ENCODE peak calls at places on chromosomes 2 and 18, in eight cellular contexts. P, S, T, Z, H, L, F and B are unnamed samples.

GRCh38 chr2:110655701-110656100 is 22.2 kb downstream of the BUB1 start:
- DNase-seq in H (no peak), P (no peak), F (no peak), Z (no peak), S (no peak), L (no peak), T (no peak), B (no peak)

GRCh38 chr18:2538844-2539243 is 32.5 kb downstream of the METTL4 start:
- DNase-seq in P (no peak), S (no peak), T (no peak), Z (peak), H (no peak), F (no peak), L (no peak), B (no peak)

GRCh38 chr2:167924556-167924955 is 322.8 kb downstream of the STK39 start:
- DNase-seq in H (no peak), F (no peak), S (no peak), L (no peak), T (no peak), Z (no peak), P (no peak), B (no peak)

GRCh38 chr2:111944536-111945210 is 46.3 kb downstream of the MERTK start:
- DNase-seq in F (no peak), L (no peak), P (no peak), H (no peak), T (no peak), S (no peak), Z (peak), B (no peak)

GRCh38 chr2:221777119-221777518 is 205.0 kb upstream of the EPHA4 start:
- DNase-seq in Z (no peak), L (no peak), H (no peak), P (no peak), T (no peak), S (no peak), F (no peak), B (no peak)

GRCh38 chr2:62461707-62462106 is 44.3 kb downstream of the TMEM17 start:
- DNase-seq in L (no peak), S (no peak), Z (no peak), T (no peak), P (no peak), H (no peak), F (peak), B (no peak)

GRCh38 chr2:178928077-178928476 is 120.9 kb upstream of the TTN start:
- DNase-seq in F (no peak), P (no peak), Z (no peak), L (no peak), H (no peak), T (no peak), S (no peak), B (no peak)

GRCh38 chr2:121185571-121186074 is 99.4 kb downstream of the TFCP2L1 start:
- DNase-seq in H (no peak), S (no peak), Z (peak), L (no peak), P (peak), F (no peak), T (no peak), B (no peak)

GRCh38 chr2:97267411-97268074 is 154.6 kb downstream of the ANKRD36 start:
- DNase-seq in H (peak), S (peak), F (peak), L (peak), Z (peak), P (peak), T (peak), B (peak)

GRCh38 chr2:195734395-195734794 is 77.4 kb downstream of the SLC39A10 start:
- DNase-seq in H (no peak), S (no peak), F (no peak), Z (no peak), L (no peak), T (no peak), P (no peak), B (no peak)

GRCh38 chr2:227033471-227034148 is 130.4 kb downstream of the COL4A4 start:
- DNase-seq in T (no peak), F (peak), S (no peak), H (peak), Z (peak), P (no peak), L (peak), B (peak)

GRCh38 chr2:170022692-170023091 is 155.3 kb upstream of the MYO3B start:
- DNase-seq in F (no peak), H (no peak), S (no peak), L (no peak), P (no peak), T (no peak), Z (no peak), B (no peak)

GRCh38 chr2:137521653-137522052 is 442.6 kb upstream of the HNMT start:
- DNase-seq in F (no peak), L (no peak), Z (no peak), T (no peak), S (no peak), P (no peak), H (no peak), B (no peak)

GRCh38 chr2:26607698-26608097 is 33.5 kb downstream of the CIB4 start:
- DNase-seq in L (no peak), H (no peak), P (peak), T (no peak), S (no peak), F (no peak), Z (no peak), B (no peak)

GRCh38 chr2:190469770-190470169 is 61.6 kb downstream of the MFSD6 start:
- DNase-seq in T (peak), H (peak), L (peak), F (no peak), P (no peak), Z (peak), S (peak), B (no peak)

GRCh38 chr2:150663143-150663542 is 175.7 kb upstream of the RND3 start:
- DNase-seq in F (no peak), H (no peak), Z (no peak), T (peak), S (no peak), P (no peak), L (no peak), B (no peak)

GRCh38 chr2:238655974-238656722 is 191.7 kb upstream of the TWIST2 start:
- DNase-seq in H (no peak), L (no peak), S (peak), Z (no peak), T (no peak), F (no peak), P (no peak), B (no peak)

GRCh38 chr2:98036349-98037000 is 40.7 kb upstream of the TMEM131 start:
- DNase-seq in L (no peak), H (no peak), S (peak), T (no peak), Z (peak), P (no peak), F (no peak), B (no peak)

GRCh38 chr2:207227749-207228145 is 62.0 kb upstream of the KLF7 start:
- DNase-seq in T (no peak), P (no peak), L (no peak), F (no peak), Z (no peak), S (no peak), H (no peak), B (no peak)

GRCh38 chr2:237615631-237616249 is 11.6 kb upstream of the LRRFIP1 start:
- DNase-seq in F (no peak), Z (no peak), H (no peak), T (peak), S (no peak), L (no peak), P (no peak), B (no peak)

GRCh38 chr2:213806125-213806726 is 522.0 kb downstream of the SPAG16 start:
- DNase-seq in Z (no peak), L (no peak), F (no peak), P (no peak), S (no peak), H (peak), T (peak), B (no peak)

GRCh38 chr2:219149667-219150066 is 10.9 kb downstream of the NHEJ1 start:
- DNase-seq in S (no peak), H (no peak), L (no peak), P (no peak), Z (no peak), T (peak), F (peak), B (no peak)

GRCh38 chr2:97751752-97752151 is 38.4 kb downstream of the ZAP70 start:
- DNase-seq in H (no peak), Z (no peak), L (no peak), F (no peak), T (no peak), P (peak), S (no peak), B (no peak)

DNA sequence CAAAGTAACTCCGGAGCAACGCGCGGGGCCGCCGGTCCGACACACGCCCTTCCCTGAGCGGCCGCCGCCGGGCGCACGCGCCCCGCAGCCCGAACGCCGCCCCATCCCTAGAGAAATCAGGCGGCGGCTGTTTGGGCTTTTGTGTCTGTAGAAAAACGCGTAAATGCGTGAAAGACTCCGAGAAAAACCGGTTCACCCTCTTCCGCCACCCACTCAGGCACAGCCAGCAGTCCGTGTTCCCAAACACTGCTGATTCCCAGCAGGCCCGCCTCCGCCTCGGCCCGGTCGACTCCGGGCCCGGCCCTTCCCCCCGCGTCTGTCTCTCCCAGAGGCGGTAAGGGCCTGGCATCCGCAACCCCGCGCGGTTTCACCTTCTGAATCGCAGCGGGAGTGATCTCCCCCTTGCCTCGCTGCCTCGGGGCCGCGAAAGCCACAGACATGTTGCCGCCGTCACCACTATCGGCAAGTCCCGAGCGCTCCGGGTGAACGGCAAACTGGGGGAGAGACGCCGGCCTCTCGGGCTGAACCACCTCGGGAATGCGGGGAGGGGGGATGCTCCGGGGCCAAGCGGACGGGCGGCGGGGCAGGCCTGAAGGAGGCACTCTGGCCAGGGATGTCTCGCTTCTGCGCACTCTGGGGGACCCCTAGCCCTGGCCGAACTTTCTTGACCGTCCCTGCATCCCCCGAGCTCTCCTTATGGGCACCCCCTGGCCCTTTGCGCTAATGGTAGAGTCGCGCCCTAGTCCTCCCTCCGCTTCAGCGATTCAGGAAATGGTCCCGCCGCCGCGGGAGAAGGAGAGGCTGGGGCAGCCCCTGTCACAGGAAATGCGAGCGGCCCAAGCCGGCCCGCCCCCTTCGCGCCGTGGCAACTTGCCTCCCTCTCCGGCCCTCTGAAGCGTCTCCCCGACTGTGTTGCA is at the start of gene SS18:
- DNase-seq in S (peak), H (peak), F (peak), L (peak), P (peak), Z (peak), T (peak), B (peak)
- TF ChIP-seq POLR2A in S (peak), H (peak), F (peak), L (peak), P (no peak), Z (peak), T (peak), B (peak)

GRCh38 chr2:159904565-159905281 is 106.7 kb upstream of the CD302 start:
- DNase-seq in T (peak), F (peak), S (peak), Z (peak), H (peak), P (peak), L (peak), B (peak)
- TF ChIP-seq POLR2A in T (no peak), F (no peak), S (no peak), Z (no peak), H (no peak), P (no peak), L (peak), B (no peak)

DNA sequence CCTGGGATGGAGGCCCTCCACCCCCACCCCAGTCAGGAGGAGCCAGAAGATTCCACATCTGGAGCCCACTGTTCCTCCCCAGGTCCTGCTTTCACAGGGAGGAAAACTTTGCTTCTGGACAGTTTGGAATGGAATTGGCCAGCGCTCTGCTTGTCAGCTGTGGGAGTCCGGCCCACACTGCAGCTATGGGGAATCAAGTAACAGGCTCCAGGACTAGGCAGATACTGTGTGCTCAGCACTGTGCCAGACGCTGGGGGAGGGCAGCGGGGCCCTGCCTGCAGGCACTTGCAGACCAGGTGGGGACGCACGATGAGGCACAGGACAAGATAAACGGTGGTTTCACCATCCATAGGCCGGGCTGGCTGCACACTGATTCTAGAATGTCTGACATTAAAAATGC is 114.0 kb downstream of the STPG4 start:
- DNase-seq in Z (no peak), H (no peak), F (peak), S (peak), T (no peak), P (no peak), L (no peak), B (no peak)
- TF ChIP-seq POLR2A in Z (no peak), H (no peak), F (no peak), S (no peak), T (no peak), P (no peak), L (no peak), B (no peak)

GRCh38 chr2:85414761-85415498 is 3.6 kb upstream of the SH2D6 start:
- DNase-seq in H (peak), L (no peak), F (no peak), P (no peak), S (no peak), T (no peak), Z (no peak), B (no peak)

GRCh38 chr2:85421706-85422457 is 3.4 kb downstream of the SH2D6 start:
- DNase-seq in H (peak), Z (peak), F (no peak), S (no peak), L (no peak), T (no peak), P (no peak), B (no peak)

GRCh38 chr2:85419009-85419711 is 646 bp downstream of the SH2D6 start:
- DNase-seq in H (peak), T (peak), S (no peak), F (no peak), L (no peak), Z (no peak), P (no peak), B (no peak)

GRCh38 chr2:85420743-85421705 is 2.5 kb downstream of the SH2D6 start:
- DNase-seq in H (peak), Z (peak), S (peak), T (peak), F (peak), L (peak), P (peak), B (peak)

DNA sequence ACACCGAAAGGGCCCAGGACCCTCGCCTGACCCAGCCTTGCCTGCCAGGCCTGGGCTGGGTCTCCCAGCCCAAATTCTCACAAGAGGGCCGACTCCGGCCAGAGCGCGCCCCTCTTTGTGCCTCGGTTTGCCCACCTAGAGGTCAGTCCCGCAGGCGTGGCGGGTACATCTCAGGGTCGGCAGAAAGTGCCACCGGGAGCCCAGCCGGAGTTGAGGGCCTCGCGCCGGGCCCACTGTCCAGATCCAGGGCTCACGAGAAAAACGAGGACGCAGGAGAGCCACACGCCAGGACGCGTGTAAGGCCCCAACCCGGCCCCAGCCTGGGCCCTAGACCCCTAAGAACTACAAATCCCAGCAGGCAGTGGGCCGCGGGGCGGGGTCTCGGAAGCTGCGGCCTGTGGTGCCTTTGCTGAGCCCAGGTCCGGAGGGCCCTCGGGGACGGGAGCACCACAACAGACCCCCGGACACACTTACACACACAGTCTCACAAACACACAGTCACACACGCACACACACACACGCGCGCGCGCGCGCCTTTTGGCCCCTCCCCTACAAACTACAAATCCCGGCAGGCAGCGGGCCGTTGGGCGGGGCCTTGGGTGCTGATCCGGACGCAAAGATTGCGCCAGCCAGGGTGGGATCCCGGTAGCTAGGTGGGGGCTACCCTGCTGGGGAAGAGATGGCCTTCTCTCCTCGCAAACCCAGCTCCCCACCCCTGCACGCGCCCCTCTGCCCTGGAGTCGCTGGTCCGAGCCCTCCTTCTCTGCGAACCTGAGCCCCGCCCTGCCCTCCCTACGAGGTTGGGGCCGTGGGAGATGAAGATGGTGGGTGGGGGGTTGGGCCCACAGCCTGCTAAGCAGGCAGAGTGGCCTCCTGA is at the start of gene SH2D6:
- DNase-seq in L (peak), P (peak), Z (peak), F (peak), T (peak), S (peak), H (peak), B (peak)
- TF ChIP-seq POLR2A in L (peak), P (no peak), Z (peak), F (peak), T (peak), S (peak), H (peak), B (peak)